ENCODE peak calls at places on chromosomes 5 and 9, in ten cellular contexts. One of them, this sample, is unnamed.

GRCh38 chr9:131728961-131729360 is 10.9 kb downstream of the RAPGEF1 start:
- DNase-seq in IMR-90: no peak
- DNase-seq in OCI-LY7: peak; percentile 90
- DNase-seq in right atrium auricular region: no peak
- DNase-seq in MCF 10A: no peak
- DNase-seq in GM10248: no peak
- DNase-seq in choroid plexus epithelial cell: no peak
- DNase-seq in tibial nerve: no peak
- DNase-seq in stomach: no peak
- DNase-seq in mesothelial cell of epicardium: no peak
- DNase-seq in this sample: peak; percentile 57

GRCh38 chr9:122346478-122347347 is 24.1 kb upstream of the PTGS1 start:
- DNase-seq in IMR-90: no peak
- DNase-seq in OCI-LY7: no peak
- DNase-seq in right atrium auricular region: no peak
- DNase-seq in MCF 10A: no peak
- DNase-seq in GM10248: no peak
- DNase-seq in choroid plexus epithelial cell: peak; percentile 32
- DNase-seq in tibial nerve: no peak
- DNase-seq in stomach: peak; percentile 55
- DNase-seq in mesothelial cell of epicardium: peak; percentile 46
- DNase-seq in this sample: no peak

GRCh38 chr5:142769251-142769792 is 855 bp upstream of the ARHGAP26 start:
- DNase-seq in IMR-90: no peak
- DNase-seq in OCI-LY7: no peak
- DNase-seq in right atrium auricular region: no peak
- DNase-seq in MCF 10A: no peak
- DNase-seq in GM10248: no peak
- DNase-seq in choroid plexus epithelial cell: no peak
- DNase-seq in tibial nerve: no peak
- DNase-seq in stomach: no peak
- DNase-seq in mesothelial cell of epicardium: no peak
- DNase-seq in this sample: no peak

GRCh38 chr5:147918101-147918500 is 11.8 kb upstream of the C5orf46 start:
- DNase-seq in IMR-90: peak; percentile 65
- DNase-seq in OCI-LY7: no peak
- DNase-seq in right atrium auricular region: no peak
- DNase-seq in MCF 10A: peak; percentile 39
- DNase-seq in GM10248: no peak
- DNase-seq in choroid plexus epithelial cell: peak; percentile 6
- DNase-seq in tibial nerve: no peak
- DNase-seq in stomach: no peak
- DNase-seq in mesothelial cell of epicardium: no peak
- DNase-seq in this sample: no peak

GRCh38 chr9:112921549-112921948 is 30.9 kb upstream of the SLC46A2 start:
- DNase-seq in IMR-90: peak; percentile 63
- DNase-seq in OCI-LY7: peak; percentile 44
- DNase-seq in right atrium auricular region: no peak
- DNase-seq in MCF 10A: peak; percentile 53
- DNase-seq in GM10248: no peak
- DNase-seq in choroid plexus epithelial cell: peak; percentile 85
- DNase-seq in tibial nerve: no peak
- DNase-seq in stomach: no peak
- DNase-seq in mesothelial cell of epicardium: no peak
- DNase-seq in this sample: no peak

GRCh38 chr9:89635816-89636215 is 31.0 kb downstream of the GADD45G start:
- DNase-seq in IMR-90: no peak
- DNase-seq in OCI-LY7: no peak
- DNase-seq in right atrium auricular region: no peak
- DNase-seq in MCF 10A: no peak
- DNase-seq in GM10248: no peak
- DNase-seq in choroid plexus epithelial cell: no peak
- DNase-seq in tibial nerve: no peak
- DNase-seq in stomach: no peak
- DNase-seq in mesothelial cell of epicardium: no peak
- DNase-seq in this sample: no peak

GRCh38 chr5:17217421-17218352 is at the start of gene BASP1:
- DNase-seq in IMR-90: peak; percentile 75
- DNase-seq in OCI-LY7: peak; percentile 85
- DNase-seq in right atrium auricular region: no peak
- DNase-seq in MCF 10A: peak; percentile 72
- DNase-seq in GM10248: peak; percentile 88
- DNase-seq in choroid plexus epithelial cell: peak; percentile 88
- DNase-seq in tibial nerve: peak; percentile 57
- DNase-seq in stomach: peak; percentile 70
- DNase-seq in mesothelial cell of epicardium: peak; percentile 86
- DNase-seq in this sample: peak; percentile 77

GRCh38 chr5:169631360-169631759 is 5.7 kb upstream of the DOCK2 start:
- DNase-seq in IMR-90: peak; percentile 65
- DNase-seq in OCI-LY7: no peak
- DNase-seq in right atrium auricular region: no peak
- DNase-seq in MCF 10A: peak; percentile 87
- DNase-seq in GM10248: no peak
- DNase-seq in choroid plexus epithelial cell: peak; percentile 70
- DNase-seq in tibial nerve: no peak
- DNase-seq in stomach: no peak
- DNase-seq in mesothelial cell of epicardium: no peak
- DNase-seq in this sample: no peak

GRCh38 chr5:43941806-43942205 is 338.8 kb downstream of the NNT start:
- DNase-seq in IMR-90: no peak
- DNase-seq in OCI-LY7: no peak
- DNase-seq in right atrium auricular region: no peak
- DNase-seq in MCF 10A: no peak
- DNase-seq in GM10248: no peak
- DNase-seq in choroid plexus epithelial cell: no peak
- DNase-seq in tibial nerve: no peak
- DNase-seq in stomach: no peak
- DNase-seq in mesothelial cell of epicardium: no peak
- DNase-seq in this sample: no peak

GRCh38 chr5:962801-963200 is 45.8 kb upstream of the NKD2 start:
- DNase-seq in IMR-90: no peak
- DNase-seq in OCI-LY7: no peak
- DNase-seq in right atrium auricular region: no peak
- DNase-seq in MCF 10A: no peak
- DNase-seq in GM10248: no peak
- DNase-seq in choroid plexus epithelial cell: no peak
- DNase-seq in tibial nerve: no peak
- DNase-seq in stomach: no peak
- DNase-seq in mesothelial cell of epicardium: no peak
- DNase-seq in this sample: no peak

GRCh38 chr9:17600962-17601593 is 22.2 kb downstream of the SH3GL2 start:
- DNase-seq in IMR-90: peak; percentile 60
- DNase-seq in OCI-LY7: no peak
- DNase-seq in right atrium auricular region: no peak
- DNase-seq in MCF 10A: peak; percentile 40
- DNase-seq in GM10248: no peak
- DNase-seq in choroid plexus epithelial cell: peak; percentile 33
- DNase-seq in tibial nerve: no peak
- DNase-seq in stomach: no peak
- DNase-seq in mesothelial cell of epicardium: no peak
- DNase-seq in this sample: no peak

GRCh38 chr5:180209137-180209581 is at the start of gene RASGEF1C:
- DNase-seq in IMR-90: peak; percentile 47
- DNase-seq in OCI-LY7: no peak
- DNase-seq in right atrium auricular region: no peak
- DNase-seq in MCF 10A: peak; percentile 72
- DNase-seq in GM10248: peak; percentile 78
- DNase-seq in choroid plexus epithelial cell: peak; percentile 67
- DNase-seq in tibial nerve: no peak
- DNase-seq in stomach: peak; percentile 71
- DNase-seq in mesothelial cell of epicardium: peak; percentile 86
- DNase-seq in this sample: no peak

GRCh38 chr5:164354138-164354751 is 848.8 kb downstream of the MAT2B start:
- DNase-seq in IMR-90: no peak
- DNase-seq in OCI-LY7: no peak
- DNase-seq in right atrium auricular region: no peak
- DNase-seq in MCF 10A: no peak
- DNase-seq in GM10248: no peak
- DNase-seq in choroid plexus epithelial cell: no peak
- DNase-seq in tibial nerve: no peak
- DNase-seq in stomach: no peak
- DNase-seq in mesothelial cell of epicardium: no peak
- DNase-seq in this sample: no peak

GRCh38 chr5:56711191-56711590 is 104.2 kb upstream of the MAP3K1 start:
- DNase-seq in IMR-90: peak; percentile 47
- DNase-seq in OCI-LY7: no peak
- DNase-seq in right atrium auricular region: no peak
- DNase-seq in MCF 10A: peak; percentile 9
- DNase-seq in GM10248: no peak
- DNase-seq in choroid plexus epithelial cell: peak; percentile 54
- DNase-seq in tibial nerve: no peak
- DNase-seq in stomach: no peak
- DNase-seq in mesothelial cell of epicardium: no peak
- DNase-seq in this sample: no peak

DNA sequence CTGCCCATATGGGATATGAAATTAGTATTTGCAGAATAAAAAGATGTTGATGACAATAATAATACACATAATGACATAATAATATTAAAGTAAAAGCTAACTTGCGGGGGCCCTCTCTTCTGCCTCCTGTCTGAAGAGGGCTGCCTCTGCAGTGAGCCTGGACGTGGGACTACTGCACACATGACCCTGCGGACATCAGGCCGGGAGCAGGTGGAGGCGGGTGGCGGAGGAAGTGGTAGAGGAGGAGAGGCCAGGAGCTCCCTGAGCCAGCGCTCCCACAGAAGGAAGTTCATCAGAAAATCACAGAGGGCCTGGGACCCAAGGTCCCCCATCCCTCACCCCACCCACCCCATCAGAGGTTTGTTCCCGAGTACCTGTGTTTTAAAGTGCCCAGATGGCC is 60.5 kb downstream of the ROPN1L start:
- DNase-seq in IMR-90: no peak
- DNase-seq in OCI-LY7: no peak
- DNase-seq in right atrium auricular region: no peak
- DNase-seq in MCF 10A: no peak
- DNase-seq in GM10248: no peak
- DNase-seq in choroid plexus epithelial cell: no peak
- DNase-seq in tibial nerve: no peak
- DNase-seq in stomach: no peak
- DNase-seq in mesothelial cell of epicardium: no peak
- DNase-seq in this sample: no peak
- TF ChIP-seq CTCF in IMR-90: no peak
- TF ChIP-seq CTCF in OCI-LY7: no peak
- TF ChIP-seq CTCF in right atrium auricular region: no peak
- TF ChIP-seq CTCF in MCF 10A: no peak
- TF ChIP-seq CTCF in GM10248: no peak
- TF ChIP-seq CTCF in choroid plexus epithelial cell: peak; percentile 36
- TF ChIP-seq CTCF in tibial nerve: no peak
- TF ChIP-seq CTCF in stomach: no peak
- TF ChIP-seq CTCF in mesothelial cell of epicardium: no peak
- TF ChIP-seq CTCF in this sample: no peak

GRCh38 chr5:108505608-108506007 is 123.7 kb upstream of the FBXL17 start:
- DNase-seq in IMR-90: no peak
- DNase-seq in OCI-LY7: no peak
- DNase-seq in right atrium auricular region: no peak
- DNase-seq in MCF 10A: no peak
- DNase-seq in GM10248: no peak
- DNase-seq in choroid plexus epithelial cell: no peak
- DNase-seq in tibial nerve: no peak
- DNase-seq in stomach: no peak
- DNase-seq in mesothelial cell of epicardium: no peak
- DNase-seq in this sample: no peak
- TF ChIP-seq CTCF in IMR-90: no peak
- TF ChIP-seq CTCF in OCI-LY7: no peak
- TF ChIP-seq CTCF in right atrium auricular region: no peak
- TF ChIP-seq CTCF in MCF 10A: no peak
- TF ChIP-seq CTCF in GM10248: no peak
- TF ChIP-seq CTCF in choroid plexus epithelial cell: no peak
- TF ChIP-seq CTCF in tibial nerve: no peak
- TF ChIP-seq CTCF in stomach: no peak
- TF ChIP-seq CTCF in mesothelial cell of epicardium: no peak
- TF ChIP-seq CTCF in this sample: no peak

GRCh38 chr9:137069508-137070071 is 767 bp downstream of the SAPCD2 start:
- DNase-seq in IMR-90: no peak
- DNase-seq in OCI-LY7: peak; percentile 56
- DNase-seq in right atrium auricular region: no peak
- DNase-seq in MCF 10A: no peak
- DNase-seq in GM10248: no peak
- DNase-seq in choroid plexus epithelial cell: no peak
- DNase-seq in tibial nerve: no peak
- DNase-seq in stomach: no peak
- DNase-seq in mesothelial cell of epicardium: no peak
- DNase-seq in this sample: no peak

GRCh38 chr9:137070201-137070905 is at the start of gene SAPCD2:
- DNase-seq in IMR-90: peak; percentile 79
- DNase-seq in OCI-LY7: peak; percentile 95
- DNase-seq in right atrium auricular region: peak; percentile 93
- DNase-seq in MCF 10A: peak; percentile 90
- DNase-seq in GM10248: peak; percentile 94
- DNase-seq in choroid plexus epithelial cell: peak; percentile 81
- DNase-seq in tibial nerve: peak; percentile 66
- DNase-seq in stomach: peak; percentile 93
- DNase-seq in mesothelial cell of epicardium: peak; percentile 77
- DNase-seq in this sample: peak; percentile 88

GRCh38 chr9:137068539-137069507 is 1.5 kb downstream of the SAPCD2 start:
- DNase-seq in IMR-90: no peak
- DNase-seq in OCI-LY7: no peak
- DNase-seq in right atrium auricular region: no peak
- DNase-seq in MCF 10A: no peak
- DNase-seq in GM10248: no peak
- DNase-seq in choroid plexus epithelial cell: no peak
- DNase-seq in tibial nerve: no peak
- DNase-seq in stomach: no peak
- DNase-seq in mesothelial cell of epicardium: no peak
- DNase-seq in this sample: no peak

GRCh38 chr9:137071282-137071681 is 925 bp upstream of the SAPCD2 start:
- DNase-seq in IMR-90: no peak
- DNase-seq in OCI-LY7: no peak
- DNase-seq in right atrium auricular region: no peak
- DNase-seq in MCF 10A: no peak
- DNase-seq in GM10248: no peak
- DNase-seq in choroid plexus epithelial cell: no peak
- DNase-seq in tibial nerve: no peak
- DNase-seq in stomach: no peak
- DNase-seq in mesothelial cell of epicardium: no peak
- DNase-seq in this sample: no peak

DNA sequence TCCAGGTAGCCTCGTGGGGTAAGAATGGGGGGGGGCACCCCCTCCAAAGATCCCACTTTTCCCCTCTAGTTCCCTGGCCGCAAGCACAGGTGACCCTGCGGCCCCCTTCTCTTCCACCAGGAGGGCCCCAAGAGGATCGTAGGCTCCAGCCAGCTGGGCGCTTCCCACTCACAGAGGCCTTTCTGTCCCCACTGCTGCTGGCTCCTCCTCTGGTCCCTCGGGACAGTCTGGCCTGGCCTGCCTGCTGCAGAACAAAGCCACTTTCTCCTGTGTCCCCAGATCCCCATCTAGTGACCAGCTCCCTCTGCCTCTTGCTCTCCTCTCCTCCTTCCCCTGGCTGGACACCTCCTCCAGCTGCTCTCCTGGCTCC is 534 bp upstream of the SAPCD2 start:
- DNase-seq in IMR-90: no peak
- DNase-seq in OCI-LY7: peak; percentile 42
- DNase-seq in right atrium auricular region: no peak
- DNase-seq in MCF 10A: no peak
- DNase-seq in GM10248: peak; percentile 44
- DNase-seq in choroid plexus epithelial cell: no peak
- DNase-seq in tibial nerve: no peak
- DNase-seq in stomach: no peak
- DNase-seq in mesothelial cell of epicardium: no peak
- DNase-seq in this sample: no peak
- TF ChIP-seq CTCF in IMR-90: no peak
- TF ChIP-seq CTCF in OCI-LY7: no peak
- TF ChIP-seq CTCF in right atrium auricular region: no peak
- TF ChIP-seq CTCF in MCF 10A: no peak
- TF ChIP-seq CTCF in GM10248: no peak
- TF ChIP-seq CTCF in choroid plexus epithelial cell: peak; percentile 11
- TF ChIP-seq CTCF in tibial nerve: no peak
- TF ChIP-seq CTCF in stomach: no peak
- TF ChIP-seq CTCF in mesothelial cell of epicardium: no peak
- TF ChIP-seq CTCF in this sample: no peak

GRCh38 chr5:166341708-166342329 is 1949.6 kb upstream of the WWC1 start:
- DNase-seq in IMR-90: no peak
- DNase-seq in OCI-LY7: no peak
- DNase-seq in right atrium auricular region: no peak
- DNase-seq in MCF 10A: peak; percentile 30
- DNase-seq in GM10248: no peak
- DNase-seq in choroid plexus epithelial cell: no peak
- DNase-seq in tibial nerve: no peak
- DNase-seq in stomach: no peak
- DNase-seq in mesothelial cell of epicardium: no peak
- DNase-seq in this sample: no peak
- TF ChIP-seq CTCF in IMR-90: no peak
- TF ChIP-seq CTCF in OCI-LY7: peak; percentile 35
- TF ChIP-seq CTCF in right atrium auricular region: no peak
- TF ChIP-seq CTCF in MCF 10A: peak; percentile 30
- TF ChIP-seq CTCF in GM10248: no peak
- TF ChIP-seq CTCF in choroid plexus epithelial cell: peak; percentile 23
- TF ChIP-seq CTCF in tibial nerve: no peak
- TF ChIP-seq CTCF in stomach: no peak
- TF ChIP-seq CTCF in mesothelial cell of epicardium: peak; percentile 73
- TF ChIP-seq CTCF in this sample: peak; percentile 14